ENCODE peak calls at places on chromosomes 4 and X, in eight cellular contexts. Y is BE2C, A is right lobe of liver, B is WTC11, H is right atrium auricular region, S is pancreas, I is upper lobe of right lung, X is bronchial epithelial cell. R is an unnamed sample.

GRCh38 chrX:55867254-55867653 is 149.7 kb downstream of the RRAGB start:
- DNase-seq in S (no peak), Y (no peak), A (no peak), H (no peak), B (no peak), I (no peak), X (peak), R (no peak)

GRCh38 chr4:124459196-124459921 is 253.2 kb downstream of the ANKRD50 start:
- DNase-seq in H (no peak), A (no peak), Y (no peak), I (no peak), S (no peak), B (no peak), X (no peak), R (no peak)

GRCh38 chrX:139063364-139063763 is 351.8 kb upstream of the FGF13 start:
- DNase-seq in I (no peak), H (no peak), S (no peak), B (no peak), Y (no peak), X (no peak), A (no peak), R (no peak)

GRCh38 chr4:8732092-8732491 is 139.5 kb downstream of the CPZ start:
- DNase-seq in Y (no peak), S (no peak), B (no peak), I (peak), A (peak), X (no peak), H (peak), R (no peak)

GRCh38 chrX:17521871-17522693 is 147.1 kb downstream of the NHS start:
- DNase-seq in H (no peak), S (no peak), A (no peak), Y (peak), I (no peak), B (peak), X (peak), R (no peak)

GRCh38 chrX:51496501-51497291 is at the start of gene NUDT11:
- DNase-seq in B (peak), S (peak), X (peak), H (no peak), Y (peak), A (peak), I (peak), R (peak)

GRCh38 chr4:128686032-128686465 is 123.5 kb upstream of the JADE1 start:
- DNase-seq in H (no peak), Y (no peak), I (no peak), A (no peak), X (peak), S (no peak), B (no peak), R (no peak)

GRCh38 chr4:25703731-25704388 is 48.2 kb downstream of the SLC34A2 start:
- DNase-seq in Y (no peak), S (no peak), A (no peak), B (no peak), I (no peak), H (no peak), X (peak), R (no peak)

GRCh38 chrX:31435592-31435991 is 363.8 kb upstream of the FTHL17 start:
- DNase-seq in Y (no peak), I (no peak), H (no peak), S (no peak), A (no peak), B (peak), X (no peak), R (no peak)

GRCh38 chr4:96035727-96036126 is 195.8 kb downstream of the PDHA2 start:
- DNase-seq in Y (peak), B (no peak), S (no peak), I (no peak), X (peak), A (no peak), H (no peak), R (no peak)

GRCh38 chr4:77240469-77241066 is 83.6 kb downstream of the CCNG2 start:
- DNase-seq in B (peak), I (peak), Y (peak), A (peak), X (peak), H (no peak), S (peak), R (no peak)

GRCh38 chrX:100687128-100687527 is 43.1 kb downstream of the SRPX2 start:
- DNase-seq in I (no peak), A (no peak), X (no peak), H (no peak), B (no peak), Y (no peak), S (no peak), R (no peak)

GRCh38 chr4:173318648-173319211 is 15.4 kb downstream of the HMGB2 start:
- DNase-seq in S (no peak), X (peak), I (no peak), B (no peak), Y (no peak), A (no peak), H (no peak), R (no peak)

GRCh38 chr4:1078490-1078889 is 34.9 kb downstream of the RNF212 start:
- DNase-seq in Y (no peak), A (no peak), B (no peak), S (no peak), H (no peak), I (no peak), X (no peak), R (no peak)

GRCh38 chr4:2954358-2955185 is 8.6 kb downstream of the NOP14 start:
- DNase-seq in X (no peak), I (no peak), B (peak), H (no peak), Y (peak), S (peak), A (no peak), R (no peak)

GRCh38 chrX:71183341-71183740 is 38.7 kb downstream of the NLGN3 start:
- DNase-seq in X (no peak), I (no peak), Y (no peak), H (no peak), B (no peak), S (no peak), A (no peak), R (no peak)

GRCh38 chr4:159117968-159118367 is 15.1 kb downstream of the RAPGEF2 start:
- DNase-seq in I (no peak), H (no peak), B (no peak), X (peak), Y (no peak), S (no peak), A (no peak), R (no peak)

GRCh38 chr4:164440196-164440595 is 313.7 kb upstream of the SMIM31 start:
- DNase-seq in X (peak), A (no peak), S (no peak), Y (no peak), B (no peak), I (no peak), H (no peak), R (no peak)

DNA sequence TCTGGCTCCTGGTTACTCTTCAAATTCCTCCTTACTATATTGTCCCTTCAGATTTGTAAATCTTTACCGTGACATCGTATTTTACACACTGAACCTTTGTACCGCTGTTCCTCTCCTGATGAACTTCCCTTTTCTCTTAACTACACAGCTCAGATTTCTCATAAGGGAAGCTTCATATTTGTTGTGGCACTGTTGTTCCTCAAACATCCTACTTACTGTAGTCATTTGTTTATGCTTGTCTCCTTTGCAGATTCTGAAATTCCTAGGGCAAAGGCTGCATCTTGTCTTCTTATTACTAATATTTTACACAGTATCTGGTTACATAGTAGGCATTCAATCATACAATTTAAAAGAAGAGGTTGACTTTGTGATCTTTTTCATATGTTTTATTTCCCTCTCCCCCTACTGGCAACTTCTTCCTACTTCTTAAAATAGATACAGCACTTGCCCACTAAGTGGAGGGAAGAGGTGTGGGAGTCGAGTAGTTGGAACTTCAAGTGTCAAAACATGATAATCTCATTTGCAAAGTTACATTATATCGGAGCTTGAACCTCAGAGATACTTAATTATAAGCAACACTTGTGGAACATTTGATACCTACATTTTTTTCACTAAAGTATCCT is 50.0 kb downstream of the TET2 start:
- DNase-seq in B (no peak), Y (no peak), X (peak), A (no peak), S (no peak), I (no peak), H (no peak), R (no peak)
- TF ChIP-seq CTCF in B (no peak), Y (peak), X (no peak), A (peak), S (no peak), I (peak), H (no peak), R (peak)

GRCh38 chr4:39648827-39649558 is 10.3 kb upstream of the SMIM14 start:
- DNase-seq in H (no peak), I (no peak), B (no peak), X (no peak), S (no peak), A (no peak), Y (peak), R (no peak)
- TF ChIP-seq CTCF in H (no peak), I (no peak), B (no peak), X (no peak), S (no peak), A (no peak), Y (no peak), R (no peak)

GRCh38 chrX:136166221-136166855 is 19.0 kb downstream of the FHL1 start:
- DNase-seq in A (no peak), H (no peak), I (no peak), S (no peak), B (no peak), X (peak), Y (no peak), R (no peak)
- TF ChIP-seq CTCF in A (peak), H (peak), I (peak), S (no peak), B (no peak), X (peak), Y (peak), R (peak)

GRCh38 chrX:23919706-23920320 is 12.0 kb downstream of the CXorf58 start:
- DNase-seq in Y (no peak), I (no peak), S (no peak), X (no peak), A (no peak), B (peak), H (no peak), R (no peak)
- TF ChIP-seq CTCF in Y (peak), I (no peak), S (no peak), X (no peak), A (peak), B (no peak), H (no peak), R (peak)

DNA sequence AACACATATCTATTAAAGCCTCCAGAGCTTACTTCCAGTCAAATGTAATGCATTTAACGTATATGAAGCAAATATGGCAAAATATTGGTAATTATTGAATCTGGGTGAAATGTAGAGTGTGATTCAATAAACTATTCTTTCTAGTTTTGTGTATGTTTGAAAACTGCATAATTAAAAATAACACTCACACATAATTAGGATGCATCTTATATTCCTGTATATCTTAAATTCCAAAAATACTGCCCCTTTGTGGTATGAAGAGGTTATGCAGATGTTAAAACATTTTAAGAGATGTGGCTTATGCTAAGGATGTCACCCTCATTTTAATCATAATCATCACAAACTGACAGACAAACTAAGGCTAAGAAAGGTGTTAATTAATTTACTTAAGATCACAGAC is 182.9 kb downstream of the COX18 start:
- DNase-seq in B (no peak), I (no peak), H (no peak), S (no peak), Y (no peak), X (peak), A (no peak), R (no peak)
- TF ChIP-seq CTCF in B (peak), I (peak), H (no peak), S (no peak), Y (peak), X (peak), A (peak), R (peak)

DNA sequence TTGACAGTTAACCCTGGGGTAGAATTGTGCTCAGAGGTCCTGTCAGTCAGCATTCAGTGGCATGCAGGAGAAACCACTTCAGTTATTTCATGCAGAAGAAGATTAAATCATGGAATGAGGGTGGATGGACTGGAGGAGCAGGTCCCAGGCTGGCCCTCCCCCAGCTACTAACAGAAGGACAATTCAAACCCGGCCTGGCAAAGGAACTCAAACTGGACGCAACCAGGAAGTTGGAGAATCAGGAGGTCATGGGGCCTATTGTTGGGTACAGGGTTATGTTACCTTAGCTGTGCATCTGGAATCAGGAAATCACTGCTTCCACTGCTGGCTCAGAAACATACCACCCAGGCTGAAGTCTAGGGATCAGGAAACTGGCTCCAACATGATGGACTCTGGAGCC is 121.4 kb downstream of the GPAT3 start:
- DNase-seq in A (no peak), H (no peak), Y (no peak), X (no peak), B (no peak), S (no peak), I (no peak), R (no peak)
- TF ChIP-seq CTCF in A (no peak), H (no peak), Y (no peak), X (no peak), B (no peak), S (no peak), I (no peak), R (no peak)

DNA sequence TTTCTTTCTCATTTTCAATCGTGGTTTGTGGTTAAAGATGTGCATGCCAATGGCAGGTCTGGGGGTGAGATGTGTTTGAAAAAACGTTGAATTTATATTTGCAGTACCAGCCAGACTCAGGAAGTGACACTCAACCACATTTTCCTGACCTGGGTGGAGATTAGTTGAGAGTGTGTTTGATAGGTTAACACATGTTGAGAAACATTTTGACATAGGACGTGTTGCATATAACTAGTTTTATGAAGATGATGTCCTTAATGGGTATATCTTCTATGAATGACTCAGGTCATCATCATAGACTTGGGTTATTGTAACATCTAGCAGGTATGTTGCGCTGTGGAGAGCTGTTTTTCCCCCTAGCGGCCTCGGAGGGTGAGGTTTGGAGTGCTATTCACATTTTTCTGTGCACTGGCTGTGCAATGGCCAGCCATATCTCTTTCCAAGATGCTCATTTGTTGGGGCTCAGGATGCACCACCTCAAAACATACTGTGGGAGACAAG is 21.7 kb upstream of the CD38 start:
- DNase-seq in Y (no peak), B (no peak), I (no peak), H (no peak), S (no peak), A (no peak), X (peak), R (no peak)
- TF ChIP-seq CTCF in Y (no peak), B (no peak), I (peak), H (no peak), S (no peak), A (no peak), X (peak), R (no peak)

DNA sequence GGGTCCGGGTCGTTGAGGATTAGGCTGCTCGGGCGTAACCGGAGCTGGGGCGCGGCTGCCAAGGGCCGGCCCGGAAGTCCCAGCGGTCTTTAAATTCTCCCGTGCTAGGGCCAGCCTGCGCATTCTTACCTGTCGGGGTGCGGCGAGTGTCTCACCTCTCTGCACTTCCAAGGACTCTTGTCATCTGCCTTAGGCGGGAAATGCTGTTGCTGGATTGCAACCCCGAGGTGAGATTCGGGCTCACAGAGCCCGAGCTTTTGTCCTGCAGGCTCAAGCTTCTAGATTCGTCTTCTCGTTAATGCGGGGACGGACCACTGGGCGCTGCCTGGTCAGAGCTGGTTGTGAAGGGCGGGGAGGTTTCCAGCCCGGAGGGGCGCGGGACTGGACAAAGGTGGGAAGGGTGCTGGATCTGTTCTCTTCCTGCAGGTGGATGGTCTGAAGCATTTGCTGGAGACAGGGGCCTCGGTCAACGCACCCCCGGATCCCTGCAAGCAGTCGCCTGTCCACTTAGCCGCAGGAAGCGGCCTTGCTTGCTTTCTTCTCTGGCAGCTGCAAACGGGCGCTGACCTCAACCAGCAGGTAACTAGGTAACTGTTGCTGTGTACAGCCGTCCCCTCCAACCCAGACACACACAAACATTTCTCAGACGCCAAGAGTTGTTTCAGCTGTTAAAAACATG is at the start of gene ANKRD37:
- DNase-seq in S (peak), I (peak), A (peak), H (peak), B (peak), X (peak), Y (no peak), R (no peak)
- TF ChIP-seq CTCF in S (no peak), I (no peak), A (no peak), H (no peak), B (no peak), X (no peak), Y (no peak), R (peak)

GRCh38 chrX:30308263-30309138 is 689 bp downstream of the NR0B1 start:
- DNase-seq in B (peak), S (peak), H (no peak), I (no peak), A (no peak), X (no peak), Y (peak), R (no peak)
- TF ChIP-seq CTCF in B (peak), S (no peak), H (no peak), I (no peak), A (no peak), X (peak), Y (no peak), R (peak)